ENCODE peak calls at places on chromosomes 3 and 15, in eight cellular contexts. X is psoas muscle, W is colonic mucosa, G is tibial artery, I is DND-41, L is A549, Z is HCT116, F is lower lobe of right lung. O is an unnamed sample. For H3K4me1, the result is how much of the 10 kb centered on the place peaks cover.

GRCh38 chr3:54506603-54507002 is 384.3 kb downstream of the CACNA2D3 start:
- DNase-seq in I (no peak), F (no peak), W (no peak), L (no peak), Z (no peak), X (no peak), G (no peak), O (no peak)

GRCh38 chr15:87741350-87741749 is 515.2 kb downstream of the NTRK3 start:
- DNase-seq in G (no peak), F (no peak), Z (no peak), L (no peak), I (no peak), W (no peak), X (no peak), O (no peak)

GRCh38 chr3:123993818-123994217 is 1.9 kb upstream of the ROPN1 start:
- DNase-seq in X (no peak), G (no peak), Z (no peak), I (no peak), F (no peak), L (no peak), W (no peak), O (no peak)

GRCh38 chr15:25169318-25169717 is 214.5 kb downstream of the SNRPN start:
- DNase-seq in L (no peak), W (no peak), G (peak), X (no peak), F (no peak), I (no peak), Z (no peak), O (peak)

GRCh38 chr3:8205876-8206275 is 295.7 kb upstream of the LMCD1 start:
- DNase-seq in G (no peak), I (no peak), L (no peak), W (no peak), F (no peak), X (no peak), Z (no peak), O (no peak)

GRCh38 chr15:29090617-29091466 is 178.8 kb downstream of the NSMCE3 start:
- DNase-seq in X (no peak), L (peak), F (no peak), G (peak), I (peak), Z (peak), W (no peak), O (no peak)

GRCh38 chr3:115804200-115804599 is 180.9 kb downstream of the GAP43 start:
- DNase-seq in Z (no peak), X (no peak), I (no peak), G (no peak), F (no peak), L (no peak), W (no peak), O (no peak)

GRCh38 chr3:196988241-196989029 is 19.8 kb upstream of the PIGZ start:
- DNase-seq in I (no peak), X (peak), W (peak), F (no peak), Z (peak), L (no peak), G (no peak), O (no peak)

GRCh38 chr3:129482721-129483120 is 42.7 kb downstream of the IFT122 start:
- DNase-seq in G (no peak), L (no peak), I (peak), X (no peak), W (no peak), F (no peak), Z (no peak), O (no peak)

GRCh38 chr3:112615942-112616731 is 24.8 kb downstream of the CCDC80 start:
- DNase-seq in F (no peak), G (no peak), L (no peak), X (no peak), Z (no peak), I (no peak), W (no peak), O (no peak)

GRCh38 chr15:87816811-87817210 is 439.7 kb downstream of the NTRK3 start:
- DNase-seq in I (no peak), F (no peak), W (no peak), L (peak), G (no peak), Z (no peak), X (no peak), O (no peak)

GRCh38 chr15:38154837-38155236 is 97.8 kb upstream of the SPRED1 start:
- DNase-seq in I (no peak), G (no peak), W (no peak), F (no peak), Z (no peak), X (no peak), L (no peak), O (no peak)

GRCh38 chr3:189394599-189395121 is 222.9 kb downstream of the TPRG1 start:
- DNase-seq in Z (no peak), I (no peak), G (no peak), F (no peak), W (no peak), L (no peak), X (no peak), O (no peak)

GRCh38 chr15:97504031-97504430 is 456.5 kb upstream of the ARRDC4 start:
- DNase-seq in X (no peak), Z (no peak), G (no peak), L (no peak), I (no peak), W (no peak), F (no peak), O (no peak)

GRCh38 chr15:95557226-95558046 is 773.1 kb upstream of the NR2F2 start:
- DNase-seq in I (no peak), X (no peak), L (peak), Z (peak), G (peak), W (no peak), F (no peak), O (no peak)

GRCh38 chr3:126512916-126513650 is 4.5 kb downstream of the UROC1 start:
- DNase-seq in F (peak), G (no peak), L (no peak), X (peak), I (no peak), W (no peak), Z (no peak), O (no peak)

GRCh38 chr3:124688580-124689454 is 41.4 kb upstream of the UMPS start:
- DNase-seq in W (peak), F (peak), L (peak), X (peak), I (peak), G (peak), Z (peak), O (peak)

GRCh38 chr3:9884555-9885165 is 4.6 kb upstream of the CIDEC start:
- DNase-seq in F (no peak), Z (peak), W (no peak), X (no peak), G (no peak), I (no peak), L (peak), O (no peak)

GRCh38 chr3:181694805-181695660 is 16.7 kb upstream of the SOX2 start:
- DNase-seq in L (no peak), G (peak), I (no peak), Z (no peak), F (peak), W (no peak), X (peak), O (no peak)
- TF ChIP-seq CTCF in L (no peak), G (no peak), I (no peak), Z (no peak), F (peak), W (no peak), X (no peak), O (no peak)

GRCh38 chr3:38026856-38027255 is 2.6 kb downstream of the PLCD1 start:
- DNase-seq in F (no peak), X (no peak), I (no peak), G (no peak), L (no peak), Z (no peak), W (no peak), O (no peak)
- H3K4me1 ChIP-seq in F (half or more), X (under half), I (under half), G (half or more), L (under half), Z (under half), W (under half), O (half or more)

DNA sequence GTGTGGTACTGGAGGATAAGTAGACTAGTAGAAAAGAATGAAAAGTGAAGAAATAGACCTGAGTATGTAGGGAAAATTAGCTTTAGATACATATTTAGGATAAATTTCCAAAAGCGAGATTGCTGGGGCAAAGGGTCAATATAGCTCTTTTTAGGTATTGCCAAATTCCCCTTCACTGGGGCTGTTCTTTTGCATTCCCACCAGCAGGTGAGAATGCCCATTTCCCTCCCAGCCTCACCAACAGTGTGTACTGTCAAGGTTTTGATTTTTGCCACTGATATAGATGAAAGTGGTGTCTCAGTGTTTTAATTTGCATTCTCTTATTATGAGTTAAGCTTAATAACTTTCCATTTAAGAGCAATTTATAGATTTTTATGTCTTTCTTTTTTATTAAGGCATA is 35.7 kb upstream of the BHLHE40 start:
- DNase-seq in F (no peak), Z (peak), I (no peak), G (no peak), W (no peak), X (no peak), L (peak), O (no peak)
- TF ChIP-seq CTCF in F (peak), Z (no peak), I (no peak), G (no peak), W (peak), X (no peak), L (no peak), O (no peak)

GRCh38 chr3:141367038-141367730 is 1.1 kb upstream of the ZBTB38 start:
- DNase-seq in F (no peak), W (no peak), X (peak), I (no peak), Z (peak), G (peak), L (no peak), O (no peak)

GRCh38 chr3:141366285-141367037 is 1.8 kb upstream of the ZBTB38 start:
- DNase-seq in Z (peak), G (peak), L (peak), F (peak), X (no peak), I (no peak), W (peak), O (peak)

GRCh38 chr3:141370065-141370533 is 1.8 kb downstream of the ZBTB38 start:
- DNase-seq in Z (peak), F (no peak), W (peak), X (no peak), G (peak), L (peak), I (peak), O (peak)

GRCh38 chr3:141368925-141369794 is 856 bp downstream of the ZBTB38 start:
- DNase-seq in F (no peak), L (no peak), Z (no peak), G (no peak), I (no peak), W (no peak), X (no peak), O (no peak)

GRCh38 chr3:141368062-141368924 is at the start of gene ZBTB38:
- DNase-seq in F (peak), X (peak), G (peak), L (peak), W (peak), Z (peak), I (no peak), O (peak)
- H3K4me1 ChIP-seq in F (under half), X (under half), G (half or more), L (half or more), W (under half), Z (under half), I (under half), O (under half)

DNA sequence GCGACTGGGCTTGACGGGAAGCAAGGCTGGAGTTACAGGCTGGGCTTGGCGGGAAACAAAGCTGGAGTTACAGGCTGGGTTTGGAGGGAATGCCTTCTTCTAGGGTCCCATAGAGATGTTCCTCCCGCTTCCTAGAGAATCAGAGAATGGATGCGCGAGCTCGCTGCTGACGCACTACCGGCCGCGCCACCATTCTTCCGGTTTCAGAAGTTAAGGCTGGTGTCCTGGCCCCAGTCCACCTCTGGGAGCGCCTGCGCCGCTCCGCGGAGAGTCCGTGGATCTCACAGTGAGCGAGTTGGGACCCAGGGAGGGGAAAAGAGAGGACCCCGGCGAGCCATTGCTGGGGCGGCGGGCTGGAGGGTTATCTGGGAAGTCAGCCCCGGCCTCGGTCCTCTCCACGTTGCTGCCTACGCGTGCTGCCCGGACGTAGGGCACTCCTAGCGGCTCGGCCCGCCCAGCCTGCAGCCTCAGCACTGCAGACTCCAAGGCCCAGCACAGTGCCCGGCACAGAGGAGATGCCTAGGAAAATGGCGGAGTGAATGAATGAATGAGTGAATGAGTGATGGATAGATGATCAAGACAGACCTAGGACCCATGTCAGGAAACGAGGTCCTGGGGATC is at the start of gene ZNF502:
- DNase-seq in W (peak), L (peak), F (peak), Z (peak), G (peak), I (no peak), X (peak), O (peak)
- TF ChIP-seq CTCF in W (peak), L (no peak), F (peak), Z (no peak), G (peak), I (no peak), X (peak), O (no peak)

DNA sequence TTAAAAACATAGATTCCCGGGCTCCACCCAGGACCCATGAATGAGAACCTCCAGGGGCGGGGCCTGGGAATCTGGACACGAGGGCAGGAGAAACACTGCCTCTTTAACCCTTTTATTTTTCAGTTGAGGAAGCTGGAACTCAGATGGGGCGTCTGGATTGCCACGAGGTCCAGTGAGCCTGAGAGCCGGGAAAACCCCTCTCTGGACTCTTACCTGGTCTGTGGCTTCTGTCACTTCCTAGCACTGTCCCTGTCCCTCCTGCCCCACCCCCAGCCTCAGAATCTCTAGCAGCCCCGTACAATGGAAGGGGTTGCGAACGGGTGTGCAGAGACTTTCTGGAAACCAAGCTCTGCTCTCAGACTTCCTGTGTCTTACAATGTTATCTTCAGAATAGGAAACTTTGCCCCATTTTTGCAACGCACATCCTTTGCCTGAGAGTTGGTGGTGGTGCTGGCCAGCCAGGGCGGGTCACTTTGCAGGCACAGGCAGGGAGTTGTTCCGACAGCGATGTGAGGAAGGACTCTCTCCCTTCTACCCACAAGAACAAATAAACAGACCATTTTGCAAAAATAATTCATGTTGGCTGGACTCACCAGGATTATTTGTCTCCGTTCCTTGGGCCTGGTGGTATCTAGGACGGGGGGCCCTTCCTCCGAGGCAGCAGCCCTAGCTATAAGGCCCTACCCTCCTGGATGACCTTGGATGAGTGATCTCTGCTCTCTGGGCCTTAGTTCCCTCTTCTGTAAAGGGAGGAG is 59.1 kb downstream of the SMAD6 start:
- DNase-seq in L (no peak), X (peak), I (no peak), W (no peak), G (peak), Z (no peak), F (peak), O (peak)
- H3K4me1 ChIP-seq in L (half or more), X (under half), I (under half), W (under half), G (half or more), Z (half or more), F (half or more), O (under half)

DNA sequence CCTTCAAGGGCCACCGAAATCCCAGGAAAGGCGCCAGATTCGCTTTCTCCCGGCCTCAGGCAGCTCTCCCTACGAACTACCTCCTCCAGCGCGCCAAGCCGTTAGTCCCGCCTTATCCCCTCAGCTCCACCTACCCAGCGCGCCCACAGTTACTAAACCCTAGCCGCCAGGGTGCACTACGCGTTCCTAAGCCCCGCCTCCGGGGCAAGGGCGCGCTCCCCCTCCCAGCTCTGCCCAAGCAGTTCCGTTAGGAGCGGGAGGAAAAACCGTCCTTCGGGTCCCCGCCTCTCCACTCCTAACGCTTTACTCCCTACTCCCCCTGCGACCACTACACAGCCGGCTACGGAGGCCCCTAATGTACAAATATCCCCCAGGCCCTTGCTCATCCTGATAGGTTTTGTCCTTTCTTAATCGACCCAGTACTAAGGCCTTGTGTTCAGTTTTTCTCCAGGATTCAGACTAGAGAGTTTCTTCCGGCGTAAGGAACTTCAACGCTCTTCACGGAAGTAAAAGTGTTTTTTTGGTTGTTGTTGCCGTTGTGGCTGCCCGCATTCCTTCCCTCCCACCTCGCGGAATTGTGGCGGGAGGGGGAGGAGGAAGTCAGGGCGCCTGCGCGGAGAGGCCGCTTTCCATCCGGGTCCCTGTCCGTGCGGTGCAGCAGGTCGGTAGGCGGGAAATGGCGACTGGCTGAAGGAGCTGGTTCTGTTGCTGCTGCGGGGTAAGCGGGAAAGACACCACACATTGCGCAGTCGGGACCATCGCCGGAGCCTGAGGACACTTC is at the start of gene CTDSPL2:
- DNase-seq in L (peak), Z (peak), X (peak), I (peak), W (peak), G (peak), F (peak), O (peak)
- TF ChIP-seq CTCF in L (no peak), Z (no peak), X (peak), I (peak), W (no peak), G (peak), F (peak), O (no peak)

GRCh38 chr15:70947369-70948335 is 55.0 kb downstream of the LRRC49 start:
- DNase-seq in L (no peak), I (no peak), F (no peak), X (no peak), W (no peak), G (no peak), Z (no peak), O (no peak)
- H3K4me1 ChIP-seq in L (under half), I (under half), F (under half), X (under half), W (under half), G (under half), Z (under half), O (under half)

DNA sequence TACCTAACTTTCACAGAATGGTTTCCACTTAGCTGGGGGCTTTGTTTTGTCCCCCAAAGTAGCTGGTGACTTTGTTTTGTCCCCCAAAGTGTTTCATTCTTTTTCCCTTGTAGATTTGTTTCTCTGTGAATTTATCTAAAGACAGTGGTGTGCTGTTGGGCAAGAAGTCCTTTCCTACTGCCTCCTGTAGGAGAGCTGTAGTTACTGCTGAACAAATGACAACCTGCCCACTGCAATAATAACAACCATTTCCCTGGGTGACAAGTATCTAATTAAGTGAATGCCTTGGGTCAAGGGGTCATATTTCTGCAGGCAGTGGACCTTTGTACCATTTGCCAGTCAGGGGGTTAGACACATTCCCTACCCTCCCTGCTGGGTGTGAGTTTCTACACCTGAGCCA is 125.4 kb upstream of the BFSP2 start:
- DNase-seq in G (no peak), W (no peak), I (no peak), F (no peak), L (no peak), Z (no peak), X (no peak), O (no peak)
- TF ChIP-seq CTCF in G (no peak), W (no peak), I (no peak), F (no peak), L (no peak), Z (no peak), X (no peak), O (no peak)

DNA sequence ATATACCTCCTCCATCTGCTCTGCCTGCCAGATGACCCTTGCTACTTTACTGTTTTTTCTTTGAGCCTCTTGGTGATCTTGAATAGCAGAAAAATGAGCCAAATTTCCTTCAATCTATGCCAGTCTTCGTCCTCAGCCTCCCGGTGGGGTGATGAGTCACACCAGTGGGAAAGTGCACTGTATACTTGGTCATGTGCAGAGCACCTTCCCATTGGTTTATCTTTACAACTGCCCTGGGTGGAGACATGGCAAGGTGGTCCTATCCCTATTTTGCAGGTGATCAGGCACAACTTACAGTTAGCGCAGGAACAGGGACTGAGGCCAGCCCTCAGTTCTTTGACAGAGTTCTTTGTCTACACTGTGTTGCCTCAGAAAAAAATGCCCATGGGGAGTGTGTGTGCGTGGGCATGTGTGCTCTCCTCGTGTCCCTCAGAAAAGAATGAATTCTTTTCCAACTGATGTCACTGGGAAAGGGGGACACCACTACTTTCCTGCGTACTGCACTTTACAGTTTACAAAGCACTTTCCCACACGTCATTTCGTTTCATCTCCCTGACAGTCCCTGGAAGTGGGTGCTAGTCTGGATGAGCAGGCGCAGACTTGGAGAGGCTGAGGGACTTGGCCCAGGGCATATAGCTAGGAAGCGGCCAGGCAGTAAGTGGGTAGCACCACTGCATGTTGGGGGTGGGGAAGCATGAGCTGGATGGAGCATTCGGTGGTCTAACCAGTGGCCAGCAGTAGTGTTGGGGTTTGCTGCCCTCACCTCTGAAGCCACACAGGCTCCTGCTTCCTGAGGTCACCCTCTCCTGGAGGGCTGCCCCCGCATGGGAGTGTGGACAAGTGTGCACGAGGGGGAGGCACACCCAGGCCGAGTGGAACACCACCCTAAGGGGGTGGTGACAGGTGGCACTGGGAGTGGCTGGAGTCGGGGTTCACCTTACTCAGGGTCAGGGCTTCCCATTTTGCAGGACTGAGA is 24.1 kb downstream of the SMAD3 start:
- DNase-seq in L (peak), G (no peak), F (no peak), W (peak), X (peak), Z (no peak), I (no peak), O (no peak)
- H3K4me1 ChIP-seq in L (half or more), G (half or more), F (half or more), W (half or more), X (half or more), Z (half or more), I (under half), O (half or more)